ENCODE peak calls at places on chromosomes 12 and 14, in five cellular contexts. N is hepatocyte, O is GM23248, E is PC-3, C is GM23338. F is an unnamed sample. For H3K27me3, the result is how much of the 10 kb centered on the place peaks cover.

GRCh38 chr12:129615001-129615400 is 288.8 kb downstream of the TMEM132D start:
- DNase-seq in N (no peak), O (no peak), E (no peak), C (no peak), F (no peak)

GRCh38 chr12:42759622-42760273 is 170.2 kb upstream of the PRICKLE1 start:
- DNase-seq in N (peak), O (peak), E (peak), C (no peak), F (no peak)

GRCh38 chr12:50425859-50426258 is 25.2 kb downstream of the LARP4 start:
- DNase-seq in N (no peak), O (no peak), E (no peak), C (peak), F (peak)

GRCh38 chr12:113932411-113933196 is 33.5 kb downstream of the RBM19 start:
- DNase-seq in N (peak), O (peak), E (no peak), C (peak), F (peak)

GRCh38 chr12:101604132-101604531 is 9.4 kb downstream of the MYBPC1 start:
- DNase-seq in N (no peak), O (no peak), E (peak), C (peak), F (no peak)

GRCh38 chr14:83196235-83196634 is 1662.6 kb upstream of the SEL1L start:
- DNase-seq in N (no peak), O (no peak), E (no peak), C (no peak), F (no peak)

GRCh38 chr12:67747869-67748760 is 99.6 kb downstream of the DYRK2 start:
- DNase-seq in N (peak), O (peak), E (peak), C (no peak), F (no peak)

GRCh38 chr14:104977681-104978647 is at the start of gene AHNAK2:
- DNase-seq in N (peak), O (peak), E (peak), C (peak), F (peak)

DNA sequence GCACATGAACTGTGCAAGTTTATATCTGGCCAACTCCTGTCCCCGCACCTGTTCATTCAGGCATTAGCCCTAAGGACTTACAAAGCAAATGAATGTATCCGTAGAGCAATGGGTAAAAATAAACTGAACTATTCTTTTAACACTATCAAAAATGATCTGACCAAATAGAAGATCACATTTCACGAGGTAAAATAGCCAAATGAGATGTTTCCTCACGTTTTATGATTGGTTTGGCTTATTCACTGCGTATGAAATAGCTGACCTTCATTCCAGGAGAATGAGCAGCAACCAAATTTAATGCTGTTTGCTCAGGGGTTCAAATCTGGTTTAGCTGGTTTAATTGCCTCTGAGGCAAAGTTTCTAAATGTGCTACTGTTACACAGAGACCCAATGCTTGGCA is 216.0 kb upstream of the EEA1 start:
- DNase-seq in N (no peak), O (no peak), E (peak), C (no peak), F (no peak)
- TF ChIP-seq EZH2phosphoT487 in N (no peak), O (no peak), E (no peak), C (no peak), F (no peak)

GRCh38 chr12:124646385-124647230 is 79.2 kb upstream of the NCOR2 start:
- DNase-seq in N (no peak), O (peak), E (no peak), C (peak), F (no peak)
- H3K4me2 ChIP-seq in N (no peak), O (peak), E (no peak), C (peak), F (no peak)

GRCh38 chr12:5620896-5621295 is 189.0 kb downstream of the NTF3 start:
- DNase-seq in N (no peak), O (no peak), E (no peak), C (no peak), F (no peak)

GRCh38 chr12:5621329-5621728 is 189.4 kb downstream of the NTF3 start:
- DNase-seq in N (no peak), O (no peak), E (no peak), C (no peak), F (no peak)

GRCh38 chr12:5622280-5622679 is 190.4 kb downstream of the NTF3 start:
- DNase-seq in N (no peak), O (no peak), E (no peak), C (no peak), F (no peak)

GRCh38 chr12:5616854-5617253 is 184.9 kb downstream of the NTF3 start:
- DNase-seq in N (no peak), O (no peak), E (no peak), C (no peak), F (no peak)

GRCh38 chr12:5619628-5620027 is 187.7 kb downstream of the NTF3 start:
- DNase-seq in N (no peak), O (no peak), E (no peak), C (no peak), F (no peak)
- H3K27me3 ChIP-seq in N (under half), O (under half), E (under half), C (under half), F (under half)

GRCh38 chr12:3154006-3154405 is 76.8 kb downstream of the TSPAN9 start:
- DNase-seq in N (no peak), O (no peak), E (no peak), C (no peak), F (no peak)
- TF ChIP-seq EZH2phosphoT487 in N (no peak), O (no peak), E (no peak), C (no peak), F (no peak)